ENCODE peak calls at places on chromosome 9, in nine cellular contexts. Y is tibial nerve; F is psoas muscle; T is CD4-positive, alpha-beta T cell; W is OCI-LY7; R is PC-3; Q is mammary epithelial cell; B is RWPE1; C is heart left ventricle. I is an unnamed sample.

GRCh38 chr9:105193560-105193959 is 50.9 kb upstream of the SLC44A1 start:
- DNase-seq in Y (no peak), F (no peak), T (no peak), W (no peak), R (no peak), Q (no peak), B (no peak), C (no peak), I (no peak)

GRCh38 chr9:6931913-6932312 is 174.1 kb downstream of the KDM4C start:
- DNase-seq in Y (no peak), F (peak), T (no peak), W (no peak), R (peak), Q (peak), B (peak), C (no peak), I (no peak)

GRCh38 chr9:86406366-86406765 is 52.2 kb upstream of the TUT7 start:
- DNase-seq in Y (no peak), F (no peak), T (no peak), W (no peak), R (peak), Q (peak), B (peak), C (no peak), I (no peak)

GRCh38 chr9:33782395-33783152 is 12.8 kb upstream of the PRSS3 start:
- DNase-seq in Y (no peak), F (no peak), T (no peak), W (no peak), R (peak), Q (no peak), B (no peak), C (no peak), I (no peak)

GRCh38 chr9:87557996-87558395 is 60.3 kb downstream of the DAPK1 start:
- DNase-seq in Y (no peak), F (no peak), T (no peak), W (no peak), R (no peak), Q (no peak), B (no peak), C (no peak), I (no peak)

GRCh38 chr9:34744295-34745221 is 34.6 kb upstream of the CCL21 start:
- DNase-seq in Y (no peak), F (peak), T (no peak), W (no peak), R (peak), Q (peak), B (peak), C (no peak), I (no peak)

GRCh38 chr9:98118640-98119601 is at the start of gene TRIM14:
- DNase-seq in Y (peak), F (peak), T (peak), W (peak), R (peak), Q (peak), B (peak), C (peak), I (no peak)

GRCh38 chr9:93826209-93826608 is 128.9 kb downstream of the BARX1 start:
- DNase-seq in Y (no peak), F (no peak), T (peak), W (no peak), R (no peak), Q (no peak), B (no peak), C (peak), I (no peak)

GRCh38 chr9:89670114-89670513 is 65.3 kb downstream of the GADD45G start:
- DNase-seq in Y (no peak), F (no peak), T (no peak), W (no peak), R (no peak), Q (no peak), B (no peak), C (no peak), I (no peak)

GRCh38 chr9:78575041-78575440 is 278.1 kb downstream of the PSAT1 start:
- DNase-seq in Y (no peak), F (no peak), T (no peak), W (no peak), R (no peak), Q (no peak), B (no peak), C (no peak), I (no peak)

GRCh38 chr9:121809356-121810050 is 158.1 kb downstream of the DAB2IP start:
- DNase-seq in Y (no peak), F (no peak), T (no peak), W (no peak), R (no peak), Q (no peak), B (no peak), C (no peak), I (no peak)

GRCh38 chr9:70410368-70410767 is 4.1 kb downstream of the KLF9 start:
- DNase-seq in Y (no peak), F (no peak), T (no peak), W (no peak), R (no peak), Q (peak), B (peak), C (no peak), I (no peak)

GRCh38 chr9:110782701-110783100 is 114.1 kb downstream of the MUSK start:
- DNase-seq in Y (no peak), F (no peak), T (no peak), W (no peak), R (peak), Q (no peak), B (peak), C (no peak), I (no peak)

GRCh38 chr9:13397661-13398060 is 118.2 kb upstream of the MPDZ start:
- DNase-seq in Y (no peak), F (no peak), T (no peak), W (no peak), R (no peak), Q (no peak), B (no peak), C (no peak), I (no peak)

GRCh38 chr9:113998529-113999255 is 79.4 kb downstream of the AMBP start:
- DNase-seq in Y (no peak), F (no peak), T (no peak), W (no peak), R (no peak), Q (no peak), B (peak), C (no peak), I (no peak)

GRCh38 chr9:77433675-77434445 is 214.3 kb downstream of the GNA14 start:
- DNase-seq in Y (peak), F (peak), T (peak), W (peak), R (peak), Q (peak), B (peak), C (peak), I (peak)

GRCh38 chr9:93603906-93604326 is 27.5 kb downstream of the PHF2 start:
- DNase-seq in Y (no peak), F (no peak), T (no peak), W (no peak), R (no peak), Q (no peak), B (no peak), C (no peak), I (no peak)

DNA sequence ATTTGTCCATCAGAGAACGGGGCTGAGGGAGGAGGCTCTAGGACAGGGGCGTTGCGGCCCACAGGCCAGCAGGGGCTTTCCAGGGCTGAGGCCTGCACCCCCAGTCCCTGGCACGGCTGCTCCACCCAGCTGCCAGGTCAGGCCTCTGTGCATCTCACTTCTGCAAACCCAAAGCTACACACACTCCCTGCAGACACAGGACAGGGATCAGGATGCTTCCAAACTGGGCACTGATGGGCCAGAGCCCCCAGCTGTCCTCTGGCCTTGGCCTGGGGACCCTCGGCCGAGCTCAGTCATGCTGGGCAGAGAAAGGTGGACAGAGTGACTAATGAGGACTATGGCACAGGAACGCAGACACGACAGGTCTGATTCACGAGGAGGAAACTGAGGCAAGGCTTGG is 106.3 kb upstream of the SARDH start:
- DNase-seq in Y (no peak), F (no peak), T (no peak), W (no peak), R (no peak), Q (no peak), B (no peak), C (no peak), I (no peak)
- H3K27ac ChIP-seq in Y (no peak), F (peak), T (no peak), W (no peak), R (no peak), Q (no peak), B (peak), C (peak), I (no peak)

DNA sequence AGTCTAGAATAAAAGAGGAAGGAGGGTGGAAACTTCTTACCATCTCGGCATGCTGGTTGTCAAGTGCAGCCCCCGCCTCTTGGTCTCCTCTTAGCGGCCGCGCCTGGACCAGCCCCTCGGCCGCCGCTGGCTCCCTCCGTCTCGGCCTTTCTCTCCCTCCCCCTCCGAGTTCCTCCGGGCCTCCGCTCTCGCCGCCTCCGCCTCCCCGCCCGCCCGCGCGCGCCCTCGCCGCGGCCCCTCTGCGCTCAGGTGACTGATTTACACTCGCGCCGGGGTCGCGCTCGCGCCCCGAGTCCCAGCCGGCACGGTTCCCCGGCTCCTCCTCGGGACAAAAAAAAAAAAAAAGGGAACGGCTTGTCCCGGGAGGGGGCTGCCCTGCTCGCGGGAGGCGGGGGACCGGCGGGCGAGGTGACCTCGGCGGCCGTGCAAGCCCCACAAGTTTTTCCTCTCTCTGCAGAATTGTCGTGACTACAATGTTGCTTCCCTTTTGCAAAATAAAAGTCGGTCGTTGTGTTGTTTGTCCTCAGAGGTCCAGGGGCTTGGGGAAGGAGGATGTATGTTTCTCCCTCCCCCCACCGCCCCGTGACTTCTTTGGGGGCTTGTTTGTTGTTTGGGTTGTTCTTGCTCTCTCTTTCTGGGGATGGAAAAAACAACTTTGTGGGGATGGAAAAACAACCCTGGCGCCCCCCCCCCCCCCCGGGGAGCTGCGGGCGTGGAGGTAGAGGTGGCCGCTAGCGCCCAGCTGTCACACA is at the start of gene BNC2:
- DNase-seq in Y (no peak), F (peak), T (no peak), W (no peak), R (peak), Q (no peak), B (no peak), C (peak), I (peak)
- TF ChIP-seq CTCF in Y (no peak), F (no peak), T (no peak), W (no peak), R (no peak), Q (no peak), B (no peak), C (no peak), I (no peak)

GRCh38 chr9:92463387-92463786 is 18.9 kb downstream of the ASPN start:
- DNase-seq in Y (no peak), F (no peak), T (no peak), W (no peak), R (no peak), Q (no peak), B (no peak), C (no peak), I (no peak)
- H3K27ac ChIP-seq in Y (no peak), F (peak), T (no peak), W (no peak), R (no peak), Q (no peak), B (no peak), C (peak), I (peak)

DNA sequence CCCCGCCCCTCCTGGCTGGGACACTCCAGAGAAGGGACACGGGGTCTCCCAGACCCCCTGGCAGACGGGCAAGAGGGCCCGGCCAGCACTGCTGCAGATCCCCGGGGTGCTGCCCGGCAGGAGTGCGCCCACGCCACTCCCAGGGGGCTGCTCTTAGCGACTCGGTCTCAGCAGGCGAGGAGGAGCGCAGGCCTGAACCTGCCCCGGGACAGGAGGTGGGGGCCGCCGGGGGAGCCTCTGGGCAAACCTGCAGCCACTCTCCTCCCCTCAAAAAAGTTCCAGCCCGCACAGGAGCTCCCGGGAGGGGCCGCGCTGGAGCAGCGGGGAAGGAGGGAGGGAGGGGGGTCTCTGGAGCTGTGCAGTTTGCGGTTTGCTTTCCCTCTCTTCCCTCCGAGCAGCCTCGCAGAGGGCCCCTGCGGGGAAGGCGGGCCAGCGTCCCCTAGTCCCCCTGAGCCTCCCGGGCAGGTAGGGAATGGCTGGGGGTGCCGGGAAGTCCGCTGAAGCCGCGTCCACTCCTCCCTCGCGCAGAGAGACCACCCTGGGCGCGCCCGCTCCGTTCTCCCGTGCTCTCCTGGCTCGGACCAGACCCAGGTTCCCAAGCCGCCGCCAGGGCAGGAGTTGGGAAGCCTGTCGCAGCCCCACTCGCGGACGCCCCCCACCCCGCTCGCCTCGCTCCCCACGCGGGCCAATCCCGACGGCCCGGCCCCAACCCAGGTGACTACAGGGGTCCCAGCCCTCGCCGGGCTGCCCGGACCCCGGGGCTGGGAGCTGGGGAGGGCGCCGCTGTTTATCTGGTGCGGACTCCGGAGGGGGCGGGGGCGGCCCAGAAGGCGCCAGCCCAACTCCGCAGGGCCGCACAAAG is 44.2 kb downstream of the NACC2 start:
- DNase-seq in Y (no peak), F (no peak), T (no peak), W (no peak), R (no peak), Q (peak), B (peak), C (no peak), I (no peak)
- TF ChIP-seq CTCF in Y (no peak), F (no peak), T (no peak), W (no peak), R (no peak), Q (no peak), B (no peak), C (no peak), I (no peak)

DNA sequence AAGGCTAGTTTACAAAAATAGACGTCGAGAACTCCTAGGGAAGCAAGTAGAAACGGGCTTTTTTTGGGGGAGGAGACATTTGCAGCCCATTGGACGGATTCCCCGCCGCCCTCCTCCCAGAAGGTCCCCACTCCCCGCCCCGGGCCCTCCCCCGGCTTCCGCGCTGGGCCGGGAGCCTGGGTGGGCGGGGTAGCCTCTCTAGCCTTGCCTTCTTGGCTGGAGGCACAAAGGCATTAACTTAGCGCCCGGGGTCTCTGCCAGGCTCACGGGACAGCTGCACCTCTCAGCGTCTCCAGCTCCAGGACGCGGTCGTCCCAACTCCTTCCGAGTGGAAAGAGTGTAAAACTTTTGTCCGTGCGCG is at the start of gene DMRTA1:
- DNase-seq in Y (peak), F (peak), T (no peak), W (no peak), R (peak), Q (peak), B (peak), C (peak), I (peak)
- H3K27ac ChIP-seq in Y (peak), F (peak), T (no peak), W (no peak), R (peak), Q (no peak), B (peak), C (peak), I (peak)

DNA sequence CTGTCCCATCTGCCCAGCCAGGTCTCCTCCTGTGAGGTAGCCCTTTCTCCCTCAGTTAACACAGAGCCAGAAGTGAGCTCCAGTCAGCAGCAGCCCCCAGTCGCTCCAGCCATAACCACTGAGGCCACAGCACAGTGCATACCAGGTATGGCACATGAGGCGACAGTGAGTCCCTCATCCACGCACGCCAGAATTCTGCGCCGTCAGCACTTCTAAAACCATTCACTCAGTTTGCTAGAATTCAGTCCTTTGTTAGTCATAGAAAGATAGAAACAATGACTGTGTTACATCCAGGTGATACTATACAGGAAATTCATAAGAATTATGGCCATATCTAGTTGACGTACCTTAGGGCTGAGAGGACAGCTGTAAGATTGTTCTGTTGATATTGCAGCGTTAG is 88.5 kb downstream of the KIAA1958 start:
- DNase-seq in Y (no peak), F (no peak), T (no peak), W (no peak), R (no peak), Q (no peak), B (no peak), C (no peak), I (no peak)
- TF ChIP-seq CTCF in Y (no peak), F (no peak), T (no peak), W (no peak), R (no peak), Q (no peak), B (no peak), C (no peak), I (no peak)

GRCh38 chr9:127968717-127969383 is 11.9 kb downstream of the EEIG1 start:
- DNase-seq in Y (peak), F (peak), T (no peak), W (no peak), R (peak), Q (peak), B (peak), C (peak), I (peak)

GRCh38 chr9:127968046-127968445 is 12.7 kb downstream of the EEIG1 start:
- DNase-seq in Y (no peak), F (no peak), T (no peak), W (no peak), R (peak), Q (peak), B (peak), C (no peak), I (no peak)

GRCh38 chr9:127965953-127966352 is 14.8 kb downstream of the EEIG1 start:
- DNase-seq in Y (no peak), F (no peak), T (no peak), W (no peak), R (no peak), Q (no peak), B (no peak), C (no peak), I (no peak)

GRCh38 chr9:127966416-127967150 is 14.2 kb downstream of the EEIG1 start:
- DNase-seq in Y (no peak), F (no peak), T (no peak), W (peak), R (no peak), Q (no peak), B (no peak), C (no peak), I (no peak)

DNA sequence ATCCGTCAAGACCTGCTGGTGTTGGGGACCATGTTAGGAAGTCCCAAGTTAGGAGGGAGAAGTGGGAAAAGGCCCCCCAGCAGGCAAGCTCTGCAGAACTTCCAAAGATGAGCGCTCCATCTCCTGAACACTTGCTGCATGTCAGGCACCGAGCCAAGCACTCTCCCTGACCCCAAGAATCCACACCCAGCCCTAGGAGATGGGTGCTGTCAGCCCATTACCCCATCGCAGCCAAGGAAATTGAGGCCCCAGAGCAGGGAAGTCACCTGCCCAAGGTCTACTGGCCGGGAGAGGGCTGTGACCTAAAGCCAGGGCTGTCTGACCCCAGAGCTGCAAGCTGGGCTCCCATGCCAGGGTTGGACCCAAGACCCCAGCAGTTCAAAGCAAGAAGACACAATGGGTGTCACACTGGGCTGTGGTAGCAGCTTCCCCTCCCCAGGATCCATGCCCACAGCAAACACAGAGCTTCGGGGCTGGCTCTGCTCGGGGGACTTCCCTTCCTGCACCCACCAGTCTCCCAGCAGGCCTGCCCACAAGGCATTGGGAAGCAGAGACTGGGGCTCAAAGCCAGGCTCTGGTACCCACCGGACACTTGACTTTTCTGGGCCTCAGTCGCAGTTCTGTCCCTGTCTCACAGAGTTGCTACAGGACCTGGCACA is 13.5 kb downstream of the EEIG1 start:
- DNase-seq in Y (no peak), F (no peak), T (no peak), W (no peak), R (no peak), Q (no peak), B (no peak), C (no peak), I (no peak)
- H3K27ac ChIP-seq in Y (peak), F (no peak), T (peak), W (peak), R (peak), Q (no peak), B (peak), C (peak), I (peak)